ENCODE peak calls at places on chromosomes 11 and 22, in six cellular contexts. One of them, this sample, is unnamed. For H3K36me3, the result is how much of the 10 kb centered on the place peaks cover.

GRCh38 chr22:49026476-49027121 is 801.1 kb downstream of the BRD1 start:
- DNase-seq in sigmoid colon: no peak
- DNase-seq in stomach: no peak
- DNase-seq in body of pancreas: no peak
- DNase-seq in heart left ventricle: no peak
- DNase-seq in thyroid gland: no peak
- DNase-seq in this sample: no peak

GRCh38 chr11:59069082-59069481 is 17.0 kb upstream of the GLYATL1B start:
- DNase-seq in body of pancreas: no peak
- DNase-seq in stomach: no peak
- DNase-seq in sigmoid colon: no peak
- DNase-seq in thyroid gland: no peak
- DNase-seq in heart left ventricle: no peak
- DNase-seq in this sample: no peak

GRCh38 chr22:18104566-18104965 is 6.0 kb upstream of the TUBA8 start:
- DNase-seq in thyroid gland: no peak
- DNase-seq in stomach: no peak
- DNase-seq in heart left ventricle: no peak
- DNase-seq in body of pancreas: no peak
- DNase-seq in sigmoid colon: no peak
- DNase-seq in this sample: peak

GRCh38 chr11:1473786-1474185 is 12.8 kb downstream of the MOB2 start:
- DNase-seq in stomach: no peak
- DNase-seq in heart left ventricle: no peak
- DNase-seq in thyroid gland: no peak
- DNase-seq in body of pancreas: no peak
- DNase-seq in sigmoid colon: no peak
- DNase-seq in this sample: no peak

GRCh38 chr11:109059402-109059801 is 362.6 kb upstream of the C11orf87 start:
- DNase-seq in stomach: no peak
- DNase-seq in sigmoid colon: no peak
- DNase-seq in heart left ventricle: no peak
- DNase-seq in thyroid gland: no peak
- DNase-seq in body of pancreas: no peak
- DNase-seq in this sample: no peak

GRCh38 chr11:67482275-67482735 is 521 bp upstream of the AIP start:
- DNase-seq in stomach: no peak
- DNase-seq in body of pancreas: no peak
- DNase-seq in sigmoid colon: no peak
- DNase-seq in heart left ventricle: peak
- DNase-seq in thyroid gland: no peak
- DNase-seq in this sample: peak

GRCh38 chr11:72224587-72225410 is at the start of gene INPPL1:
- DNase-seq in heart left ventricle: no peak
- DNase-seq in body of pancreas: peak
- DNase-seq in thyroid gland: peak
- DNase-seq in stomach: peak
- DNase-seq in sigmoid colon: peak
- DNase-seq in this sample: peak

GRCh38 chr11:125141686-125142535 is 22.6 kb upstream of the PKNOX2 start:
- DNase-seq in body of pancreas: peak
- DNase-seq in stomach: peak
- DNase-seq in sigmoid colon: no peak
- DNase-seq in thyroid gland: peak
- DNase-seq in heart left ventricle: peak
- DNase-seq in this sample: peak

GRCh38 chr11:119644502-119644901 is 84.5 kb downstream of the NECTIN1 start:
- DNase-seq in thyroid gland: no peak
- DNase-seq in stomach: no peak
- DNase-seq in heart left ventricle: no peak
- DNase-seq in sigmoid colon: no peak
- DNase-seq in body of pancreas: no peak
- DNase-seq in this sample: no peak

GRCh38 chr11:29005401-29005980 is 897.3 kb downstream of the METTL15 start:
- DNase-seq in thyroid gland: no peak
- DNase-seq in heart left ventricle: no peak
- DNase-seq in body of pancreas: no peak
- DNase-seq in sigmoid colon: no peak
- DNase-seq in stomach: no peak
- DNase-seq in this sample: no peak

GRCh38 chr11:60926500-60926899 is 2.2 kb downstream of the TMEM132A start:
- DNase-seq in body of pancreas: no peak
- DNase-seq in heart left ventricle: no peak
- DNase-seq in sigmoid colon: no peak
- DNase-seq in stomach: no peak
- DNase-seq in thyroid gland: no peak
- DNase-seq in this sample: no peak

GRCh38 chr22:22432479-22432878 is 76.1 kb downstream of the ZNF280B start:
- DNase-seq in sigmoid colon: no peak
- DNase-seq in body of pancreas: no peak
- DNase-seq in thyroid gland: no peak
- DNase-seq in stomach: no peak
- DNase-seq in heart left ventricle: no peak
- DNase-seq in this sample: no peak

GRCh38 chr11:114171257-114172054 is 111.9 kb downstream of the ZBTB16 start:
- DNase-seq in body of pancreas: peak
- DNase-seq in heart left ventricle: peak
- DNase-seq in stomach: peak
- DNase-seq in sigmoid colon: peak
- DNase-seq in thyroid gland: peak
- DNase-seq in this sample: peak

DNA sequence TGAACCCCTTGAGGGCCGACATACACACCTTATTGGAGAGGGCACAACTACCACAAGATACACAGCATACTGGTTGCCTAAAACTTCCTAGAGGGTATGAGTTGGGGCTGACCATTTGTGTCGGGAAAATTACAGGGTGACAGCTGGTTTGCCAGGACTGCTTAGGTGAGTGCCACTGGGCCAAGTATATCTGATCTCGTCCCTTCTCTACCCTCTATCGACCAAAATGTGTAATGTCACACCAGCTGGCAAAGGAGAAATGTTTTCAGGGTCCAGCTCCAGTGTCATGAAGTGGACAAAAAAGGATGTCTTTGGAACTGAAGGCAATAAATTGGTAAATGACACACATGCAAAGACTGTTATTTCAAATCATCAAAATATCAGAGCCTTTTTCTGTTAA is 126.1 kb downstream of the PGR start:
- DNase-seq in sigmoid colon: no peak
- DNase-seq in body of pancreas: no peak
- DNase-seq in stomach: no peak
- DNase-seq in heart left ventricle: no peak
- DNase-seq in thyroid gland: no peak
- DNase-seq in this sample: no peak
- TF ChIP-seq CTCF in sigmoid colon: no peak
- TF ChIP-seq CTCF in body of pancreas: no peak
- TF ChIP-seq CTCF in stomach: no peak
- TF ChIP-seq CTCF in heart left ventricle: no peak
- TF ChIP-seq CTCF in thyroid gland: no peak
- TF ChIP-seq CTCF in this sample: no peak

DNA sequence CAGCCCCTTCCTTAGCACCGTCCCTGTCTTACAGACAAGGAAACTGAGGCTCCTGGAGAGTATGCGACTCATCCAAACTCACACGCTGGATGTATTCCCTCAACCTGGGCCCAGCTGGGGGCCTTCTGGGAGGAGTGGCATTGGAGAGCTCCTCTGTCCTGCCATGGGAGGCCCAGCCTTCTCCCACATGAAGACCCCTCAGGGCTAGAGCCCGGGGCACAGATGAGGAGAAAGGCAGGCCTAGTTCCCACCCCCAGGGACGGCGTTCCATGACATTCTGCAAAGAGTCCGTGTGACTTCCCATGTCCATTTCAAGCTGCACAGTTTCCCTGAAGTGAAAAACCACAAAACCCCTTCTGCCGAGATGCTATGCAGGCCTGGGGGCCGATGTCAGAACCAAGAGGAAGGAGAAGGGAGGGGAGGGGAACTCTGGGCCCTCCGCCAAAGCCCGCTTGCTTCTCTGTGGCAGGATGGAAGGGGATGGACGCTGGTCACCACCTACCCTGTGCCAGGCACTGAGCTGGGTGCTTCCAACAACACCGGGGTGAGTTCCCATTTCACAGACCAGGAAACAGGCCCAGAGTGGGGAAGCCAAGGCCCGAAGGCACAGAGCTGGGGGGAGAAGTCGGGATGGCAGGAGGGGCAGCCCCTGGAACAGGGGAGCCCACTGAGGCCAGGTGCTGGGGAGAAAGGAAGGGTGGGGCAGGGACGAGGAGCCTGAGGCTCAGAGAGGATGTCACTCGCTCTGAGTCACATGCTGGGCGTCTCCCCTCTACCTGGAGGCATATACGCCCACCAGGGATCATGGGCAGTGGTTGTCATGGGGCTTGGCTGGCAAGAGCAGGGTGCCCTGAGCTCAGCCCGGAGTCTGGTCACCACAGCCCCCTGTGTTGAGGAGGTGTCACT is 15.7 kb downstream of the RAC2 start:
- DNase-seq in thyroid gland: no peak
- DNase-seq in sigmoid colon: no peak
- DNase-seq in stomach: no peak
- DNase-seq in body of pancreas: peak
- DNase-seq in heart left ventricle: peak
- DNase-seq in this sample: peak
- H3K36me3 ChIP-seq in thyroid gland: under half
- H3K36me3 ChIP-seq in sigmoid colon: under half
- H3K36me3 ChIP-seq in stomach: under half
- H3K36me3 ChIP-seq in body of pancreas: under half
- H3K36me3 ChIP-seq in heart left ventricle: under half
- H3K36me3 ChIP-seq in this sample: under half

GRCh38 chr11:18890615-18891014 is 48.6 kb downstream of the MRGPRX1 start:
- DNase-seq in sigmoid colon: no peak
- DNase-seq in heart left ventricle: no peak
- DNase-seq in body of pancreas: no peak
- DNase-seq in stomach: no peak
- DNase-seq in thyroid gland: no peak
- DNase-seq in this sample: no peak
- TF ChIP-seq POLR2A in sigmoid colon: no peak
- TF ChIP-seq POLR2A in heart left ventricle: no peak
- TF ChIP-seq POLR2A in body of pancreas: no peak
- TF ChIP-seq POLR2A in stomach: no peak
- TF ChIP-seq POLR2A in thyroid gland: no peak
- TF ChIP-seq POLR2A in this sample: no peak

GRCh38 chr11:77413850-77414249 is 60.0 kb downstream of the PAK1 start:
- DNase-seq in thyroid gland: no peak
- DNase-seq in heart left ventricle: no peak
- DNase-seq in stomach: no peak
- DNase-seq in sigmoid colon: no peak
- DNase-seq in body of pancreas: no peak
- DNase-seq in this sample: no peak
- TF ChIP-seq CTCF in thyroid gland: no peak
- TF ChIP-seq CTCF in heart left ventricle: no peak
- TF ChIP-seq CTCF in stomach: no peak
- TF ChIP-seq CTCF in sigmoid colon: no peak
- TF ChIP-seq CTCF in body of pancreas: no peak
- TF ChIP-seq CTCF in this sample: no peak